ENCODE peak calls at places on chromosomes 11 and 22, in four cellular contexts. E is IMR-90, C is neuronal stem cell, S is H9. J is an unnamed sample.

GRCh38 chr11:69863544-69864200 is 44.5 kb upstream of the FGF3 start:
- DNase-seq in E (no peak), C (no peak), S (no peak), J (no peak)

GRCh38 chr11:109695696-109696095 is 273.7 kb downstream of the C11orf87 start:
- DNase-seq in E (peak; percentile 10), C (no peak), S (no peak), J (peak; percentile 49)

GRCh38 chr22:29768052-29768680 is 997 bp downstream of the UQCR10 start:
- DNase-seq in E (no peak), C (no peak), S (no peak), J (peak; percentile 26)

GRCh38 chr11:16780146-16780545 is 41.7 kb downstream of the C11orf58 start:
- DNase-seq in E (no peak), S (no peak), C (no peak), J (no peak)

GRCh38 chr22:41181349-41182241 is 23.5 kb upstream of the L3MBTL2 start:
- DNase-seq in E (peak; percentile 66), C (no peak), S (peak; percentile 48), J (peak; percentile 90)

GRCh38 chr11:8168485-8169257 is at the start of gene RIC3:
- DNase-seq in C (peak; percentile 18), S (peak; percentile 71), E (no peak), J (no peak)

GRCh38 chr11:61281581-61282250 is 13.4 kb downstream of the VWCE start:
- DNase-seq in C (peak; percentile 67), E (no peak), S (peak; percentile 91), J (peak; percentile 22)

GRCh38 chr11:19938051-19938856 is 222.0 kb downstream of the DBX1 start:
- DNase-seq in C (no peak), E (peak; percentile 54), S (peak; percentile 59), J (peak; percentile 70)

GRCh38 chr11:35088676-35089075 is 50.3 kb upstream of the CD44 start:
- DNase-seq in E (peak; percentile 21), S (no peak), C (no peak), J (no peak)

GRCh38 chr11:19455731-19456130 is 215.0 kb upstream of the E2F8 start:
- DNase-seq in C (no peak), S (peak; percentile 46), E (peak; percentile 30), J (no peak)

GRCh38 chr11:16603245-16603644 is 135.2 kb upstream of the C11orf58 start:
- DNase-seq in S (peak; percentile 31), E (no peak), C (no peak), J (peak; percentile 18)

GRCh38 chr22:45150139-45150538 is 13.6 kb upstream of the NUP50 start:
- DNase-seq in C (no peak), E (no peak), S (no peak), J (no peak)

GRCh38 chr11:22192642-22193347 is at the start of gene ANO5:
- DNase-seq in E (no peak), S (peak; percentile 89), C (peak; percentile 66), J (no peak)

GRCh38 chr22:31840581-31840980 is 86.8 kb downstream of the DEPDC5 start:
- DNase-seq in E (no peak), S (no peak), C (no peak), J (no peak)

GRCh38 chr11:12528487-12528886 is 145.7 kb upstream of the TEAD1 start:
- DNase-seq in C (no peak), E (no peak), S (no peak), J (no peak)

GRCh38 chr11:12526789-12527188 is 147.4 kb upstream of the TEAD1 start:
- DNase-seq in S (no peak), C (no peak), E (peak; percentile 82), J (peak; percentile 66)

GRCh38 chr11:12523180-12523924 is 146.0 kb downstream of the PARVA start:
- DNase-seq in E (peak; percentile 51), C (no peak), S (no peak), J (no peak)

GRCh38 chr11:12525466-12526055 is 148.2 kb downstream of the PARVA start:
- DNase-seq in C (no peak), S (no peak), E (no peak), J (no peak)

GRCh38 chr11:12524865-12525264 is 147.5 kb downstream of the PARVA start:
- DNase-seq in C (no peak), S (no peak), E (no peak), J (no peak)
- H4K91ac ChIP-seq in C (no peak overlapping the region), S (no peak overlapping the region), E (no peak overlapping the region), J (peak overlapping the region; percentile 52)

DNA sequence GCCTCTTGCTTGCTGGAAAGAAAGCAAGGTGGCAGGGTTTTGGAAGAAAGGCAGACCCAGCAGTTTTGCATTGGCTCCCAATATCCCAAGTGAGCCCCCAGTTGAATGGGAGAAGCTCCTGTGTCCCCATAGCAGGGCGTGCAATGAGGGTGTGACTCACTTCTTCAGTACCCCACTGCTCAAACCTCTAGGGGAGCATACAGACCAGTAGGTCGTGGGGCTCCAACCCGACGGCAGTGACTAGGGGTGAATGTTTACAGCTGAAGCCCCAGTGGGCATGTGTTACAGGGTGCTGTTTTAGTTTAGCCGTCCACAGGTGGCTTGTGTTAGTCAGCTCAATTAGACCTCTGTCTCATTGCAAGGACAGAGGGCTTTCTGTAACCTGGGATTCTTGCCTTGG is 564.5 kb upstream of the CNTN5 start:
- DNase-seq in E (no peak), S (no peak), C (no peak), J (no peak)
- H2AFZ ChIP-seq in E (no peak overlapping the region), S (no peak overlapping the region), C (no peak overlapping the region), J (no peak overlapping the region)

GRCh38 chr22:47152236-47152635 is 389.8 kb downstream of the TBC1D22A start:
- DNase-seq in C (no peak), E (no peak), S (no peak), J (no peak)
- H3K4me2 ChIP-seq in C (no peak overlapping the region), E (no peak overlapping the region), S (no peak overlapping the region), J (no peak overlapping the region)

DNA sequence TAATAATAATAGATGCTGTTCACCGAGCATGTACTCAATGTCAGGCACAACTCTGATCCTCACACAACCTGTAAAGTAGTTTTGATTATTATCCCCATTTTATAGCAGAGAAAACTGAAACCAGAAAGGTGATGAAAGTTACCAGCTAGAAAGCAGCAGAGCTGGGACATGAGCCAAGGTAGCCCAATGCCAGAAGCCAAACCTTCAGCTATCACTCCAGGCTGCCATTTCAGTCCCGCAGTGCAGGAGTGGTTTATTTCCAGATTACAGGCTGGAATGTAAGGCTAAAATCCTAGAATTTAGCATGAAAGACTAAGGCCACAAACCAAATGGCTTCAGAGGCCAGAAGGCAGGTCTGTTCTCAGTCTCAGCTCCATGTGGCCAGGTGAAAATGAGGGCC is 108.8 kb downstream of the TENM4 start:
- DNase-seq in C (no peak), E (no peak), S (no peak), J (no peak)
- H4K91ac ChIP-seq in C (no peak overlapping the region), E (no peak overlapping the region), S (no peak overlapping the region), J (no peak overlapping the region)

DNA sequence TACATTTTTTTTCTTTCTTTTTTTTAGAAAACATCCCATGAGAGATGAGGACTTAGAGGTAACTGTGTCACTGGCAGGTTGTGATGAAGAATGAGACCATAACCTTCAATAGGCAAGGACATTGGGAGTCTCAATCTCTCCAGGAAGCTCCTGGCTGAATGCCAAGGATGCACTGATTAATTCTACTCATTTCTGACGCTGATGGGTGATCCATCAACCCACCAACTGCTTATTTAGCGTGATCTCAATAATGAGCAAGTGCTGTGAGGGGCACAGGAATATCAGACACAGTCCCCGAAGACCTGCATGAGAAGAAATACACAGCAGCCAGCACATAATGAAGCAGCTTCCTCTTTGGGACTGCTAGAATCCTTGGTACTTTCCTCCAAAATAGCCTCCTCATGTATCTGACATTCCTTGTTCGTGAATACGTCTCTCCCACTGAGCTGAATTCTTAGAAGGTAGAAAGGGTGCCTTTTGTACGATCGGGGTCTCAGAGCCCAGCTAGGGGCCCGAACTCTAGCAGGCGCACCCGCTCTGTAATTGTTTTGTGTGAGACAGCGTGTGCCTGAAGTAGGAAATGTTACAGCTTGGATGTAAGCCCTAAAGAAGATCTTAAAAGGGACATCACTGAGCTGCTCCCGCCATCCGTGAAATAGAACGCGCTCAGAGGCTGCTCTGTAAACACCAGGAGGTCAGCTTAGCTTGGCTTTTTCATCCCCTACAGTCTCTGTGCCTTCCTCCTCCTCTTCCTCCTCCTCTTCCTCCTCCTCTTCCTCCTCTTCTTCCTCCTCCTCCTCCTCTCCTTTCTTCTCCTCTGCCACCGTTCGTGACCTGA is 7.2 kb downstream of the CLMP start:
- DNase-seq in E (peak; percentile 63), C (no peak), S (no peak), J (peak; percentile 38)
- H2AFZ ChIP-seq in E (peak overlapping the region; percentile 38), C (peak overlapping the region; percentile 86), S (no peak overlapping the region), J (no peak overlapping the region)

GRCh38 chr11:103898065-103898464 is 138.4 kb upstream of the DDI1 start:
- DNase-seq in S (no peak), E (no peak), C (no peak), J (peak; percentile 8)

GRCh38 chr11:103894034-103894433 is 142.4 kb upstream of the DDI1 start:
- DNase-seq in E (no peak), C (no peak), S (no peak), J (no peak)

GRCh38 chr11:103894673-103895072 is 141.8 kb upstream of the DDI1 start:
- DNase-seq in E (no peak), C (no peak), S (no peak), J (no peak)

GRCh38 chr11:103898577-103899336 is 137.7 kb upstream of the DDI1 start:
- DNase-seq in C (no peak), E (no peak), S (no peak), J (no peak)

DNA sequence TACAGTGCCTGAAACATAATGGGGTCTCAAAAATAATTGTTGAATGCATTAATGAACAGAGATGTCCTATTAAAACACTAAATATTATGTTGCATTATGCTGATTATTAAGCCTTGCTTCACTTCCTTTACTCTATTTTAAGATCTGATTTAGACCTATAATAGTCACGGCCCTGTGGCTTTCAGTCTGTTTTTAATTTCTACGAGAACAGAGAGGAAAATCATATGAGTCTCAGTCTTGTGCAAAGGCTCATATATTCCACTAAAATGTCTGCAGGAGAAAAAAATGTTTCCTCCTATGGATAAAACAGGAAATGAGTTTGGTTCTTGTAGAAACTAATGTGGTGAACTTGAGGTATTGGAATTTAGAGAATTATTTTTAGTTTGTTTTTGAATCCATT is 139.3 kb upstream of the DDI1 start:
- DNase-seq in E (peak; percentile 35), C (no peak), S (no peak), J (peak; percentile 35)
- H3K4me2 ChIP-seq in E (peak overlapping the region; percentile 11), C (no peak overlapping the region), S (no peak overlapping the region), J (no peak overlapping the region)

GRCh38 chr11:72821920-72822799 is 7.9 kb downstream of the ATG16L2 start:
- DNase-seq in C (peak; percentile 93), E (peak; percentile 84), S (peak; percentile 95), J (peak; percentile 86)
- H4K91ac ChIP-seq in C (peak overlapping the region; percentile 62), E (no peak overlapping the region), S (no peak overlapping the region), J (peak overlapping the region; percentile 46)

DNA sequence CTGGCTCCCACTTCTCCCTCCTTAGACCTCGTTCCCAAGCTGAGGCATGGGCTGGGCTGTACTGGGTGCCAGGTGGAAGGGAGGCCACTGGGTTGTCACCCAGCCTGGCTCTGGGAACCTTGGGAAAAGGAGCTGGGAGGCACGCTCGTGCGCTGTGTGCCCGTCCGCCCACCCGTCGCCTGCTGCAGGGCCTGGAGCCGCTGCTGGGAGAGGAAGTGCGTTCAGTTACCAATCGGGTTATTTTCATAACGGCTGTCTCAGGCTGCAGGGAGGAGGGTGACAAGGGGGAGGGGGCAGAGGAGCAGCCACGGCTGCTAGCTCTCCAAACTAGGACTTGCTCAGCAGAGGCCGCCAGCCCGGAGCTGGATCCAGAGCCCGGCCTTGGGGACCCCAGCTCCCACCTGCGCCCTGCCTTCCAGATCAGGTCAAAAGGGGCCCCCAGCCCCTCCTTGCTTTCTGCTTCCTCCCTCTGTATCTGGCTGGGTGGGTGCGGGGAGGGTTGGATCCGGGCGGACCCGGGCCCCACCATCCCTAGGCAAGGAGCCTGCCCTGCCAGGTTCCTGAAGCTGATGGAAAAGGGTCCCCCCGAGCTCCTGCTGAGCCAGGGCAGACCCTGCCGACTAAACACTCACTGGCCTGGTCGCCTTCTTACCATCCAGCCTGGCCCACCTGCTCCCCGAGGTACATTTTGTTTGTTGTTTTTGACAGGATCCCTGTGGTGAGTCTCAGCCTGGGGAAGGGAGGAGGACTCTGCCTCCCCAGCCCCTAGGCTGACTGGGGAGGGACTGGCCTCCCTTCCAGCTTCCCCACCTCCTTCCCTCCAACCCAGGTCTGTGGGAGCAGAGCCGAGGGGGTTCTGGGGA is 14.3 kb downstream of the DGKZ start:
- DNase-seq in E (peak; percentile 72), C (no peak), S (no peak), J (peak; percentile 76)
- H2AFZ ChIP-seq in E (peak overlapping the region; percentile 78), C (peak overlapping the region; percentile 68), S (no peak overlapping the region), J (no peak overlapping the region)